ENCODE peak calls at places on chromosomes 5 and 9, in four cellular contexts. U is heart right ventricle, O is endothelial cell of umbilical vein, Y is body of pancreas. S is an unnamed sample.

GRCh38 chr5:25006734-25007133 is 362.0 kb upstream of the CDH10 start:
- DNase-seq in U (no peak), O (no peak), Y (no peak), S (peak)

GRCh38 chr9:131872006-131872405 is 132.1 kb upstream of the RAPGEF1 start:
- DNase-seq in U (no peak), O (no peak), Y (no peak), S (no peak)

GRCh38 chr5:15885156-15885555 is 294.4 kb downstream of the MARCHF11 start:
- DNase-seq in U (no peak), O (no peak), Y (no peak), S (peak)

GRCh38 chr5:64147849-64148441 is 17.7 kb upstream of the RNF180 start:
- DNase-seq in U (peak), O (peak), Y (peak), S (peak)

GRCh38 chr5:72353046-72353445 is 32.9 kb downstream of the PTCD2 start:
- DNase-seq in U (no peak), O (no peak), Y (no peak), S (peak)

GRCh38 chr9:82490019-82490499 is 501.5 kb downstream of the SPATA31D1 start:
- DNase-seq in U (no peak), O (no peak), Y (no peak), S (peak)

GRCh38 chr5:61010759-61011460 is 65.9 kb downstream of the NDUFAF2 start:
- DNase-seq in U (no peak), O (no peak), Y (no peak), S (no peak)

GRCh38 chr9:113416149-113416726 is 5.7 kb downstream of the C9orf43 start:
- DNase-seq in U (no peak), O (no peak), Y (no peak), S (no peak)

GRCh38 chr9:95441081-95441480 is 75.7 kb downstream of the PTCH1 start:
- DNase-seq in U (no peak), O (no peak), Y (no peak), S (no peak)

GRCh38 chr5:160090059-160090458 is 29.2 kb downstream of the PWWP2A start:
- DNase-seq in U (no peak), O (no peak), Y (no peak), S (no peak)

GRCh38 chr5:134547579-134547978 is 22.1 kb downstream of the JADE2 start:
- DNase-seq in U (no peak), O (peak), Y (no peak), S (peak)

GRCh38 chr9:34654317-34655083 is 2.5 kb downstream of the IL11RA start:
- DNase-seq in U (peak), O (peak), Y (peak), S (peak)

GRCh38 chr9:34653131-34653530 is 1.1 kb downstream of the IL11RA start:
- DNase-seq in U (no peak), O (peak), Y (no peak), S (peak)

GRCh38 chr9:34652608-34653007 is 623 bp downstream of the IL11RA start:
- DNase-seq in U (no peak), O (no peak), Y (no peak), S (peak)

GRCh38 chr9:34651876-34652602 is at the start of gene IL11RA:
- DNase-seq in U (peak), O (peak), Y (peak), S (peak)

DNA sequence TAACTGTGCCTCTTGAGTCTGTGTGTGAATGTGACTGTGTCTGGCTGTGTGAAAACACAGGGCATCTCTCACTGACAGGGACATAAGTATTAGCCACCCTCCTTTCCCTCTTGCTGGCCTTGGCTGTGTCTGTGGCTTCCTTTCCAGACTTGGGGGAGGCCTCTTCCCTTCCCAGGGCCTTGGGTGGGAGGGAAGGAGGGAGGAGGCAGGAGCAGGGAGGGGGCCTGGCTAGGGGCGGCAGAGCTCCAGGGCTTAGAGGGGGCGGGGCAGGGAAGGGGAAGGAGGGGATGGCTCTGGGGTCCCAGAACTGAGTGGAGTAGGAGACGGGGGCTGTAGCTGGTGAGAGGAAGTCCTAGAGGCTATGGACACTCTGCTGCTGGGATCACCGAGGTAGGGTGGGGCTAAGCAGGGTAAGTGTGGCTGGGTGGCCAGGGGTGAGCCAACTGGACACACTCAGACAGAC is 1.7 kb downstream of the IL11RA start:
- DNase-seq in U (no peak), O (peak), Y (no peak), S (peak)
- H3K4me3 ChIP-seq in U (peak), O (no peak), Y (no peak), S (peak)

GRCh38 chr5:114360816-114361723 is 800 bp upstream of the KCNN2 start:
- DNase-seq in U (peak), O (no peak), Y (peak), S (no peak)
- H3K4me3 ChIP-seq in U (peak), O (peak), Y (peak), S (no peak)

GRCh38 chr5:178818094-178818493 is 41.7 kb upstream of the ZNF354B start:
- DNase-seq in U (no peak), O (no peak), Y (no peak), S (no peak)

GRCh38 chr5:178820001-178820400 is 39.8 kb upstream of the ZNF354B start:
- DNase-seq in U (no peak), O (no peak), Y (no peak), S (no peak)

DNA sequence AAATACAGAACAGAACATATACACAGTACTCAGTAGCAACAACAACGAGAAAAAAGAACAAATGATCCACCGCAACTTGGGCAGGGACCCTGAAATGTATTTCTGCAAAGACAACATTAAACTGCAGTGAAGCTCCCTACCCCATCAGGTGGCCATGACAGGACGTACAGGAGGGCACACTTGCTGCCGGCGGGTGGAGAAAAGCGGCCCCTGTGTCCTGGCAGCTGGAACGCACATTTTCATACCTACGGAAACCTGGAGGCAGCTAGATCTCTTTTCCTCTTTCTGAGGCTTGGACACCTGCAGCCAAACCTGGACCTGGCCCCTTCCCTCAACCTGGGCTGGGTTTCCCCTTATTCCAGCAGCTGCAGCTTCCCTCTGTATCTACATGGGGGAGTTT is 42.2 kb upstream of the ZNF354B start:
- DNase-seq in U (no peak), O (no peak), Y (no peak), S (no peak)
- H3K4me3 ChIP-seq in U (no peak), O (no peak), Y (no peak), S (no peak)

DNA sequence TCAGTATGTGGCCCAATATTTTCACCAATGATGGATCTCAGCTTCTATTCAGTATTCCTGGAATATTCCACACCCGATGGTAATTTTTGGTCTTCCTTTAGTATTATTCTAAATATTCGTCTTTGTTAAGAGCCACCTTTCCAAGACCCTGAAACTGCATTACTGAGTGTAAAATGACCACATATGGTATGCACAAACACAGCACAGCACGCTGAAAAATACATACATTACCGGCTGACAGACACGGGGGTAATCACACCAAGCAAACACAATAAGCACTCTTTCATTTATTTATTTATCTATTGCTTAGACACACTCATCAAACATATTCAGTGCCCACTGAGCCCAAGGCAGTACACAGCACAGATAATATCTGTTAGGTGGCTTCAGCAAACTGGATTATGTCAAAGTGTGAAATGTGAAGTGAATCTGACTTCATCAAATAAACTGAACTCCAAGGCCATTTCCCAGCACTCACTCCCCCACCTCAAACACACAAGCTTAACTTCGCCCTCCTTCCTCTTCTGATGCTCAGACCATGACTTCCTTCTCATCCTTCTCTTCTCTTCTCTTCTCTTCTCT is 1637.8 kb upstream of the C9orf72 start:
- DNase-seq in U (no peak), O (no peak), Y (no peak), S (no peak)
- H3K4me3 ChIP-seq in U (no peak), O (no peak), Y (no peak), S (no peak)

S was measured in fibroblast of the aortic adventitia.